ENCODE peak calls at places on chromosomes 16 and 17, in four cellular contexts. A is GM04504; N is HEK293T; W is activated CD8-positive, alpha-beta memory T cell treated with anti-CD3 and anti-CD28 coated beads for 4 hours. F is an unnamed sample.

GRCh38 chr17:40605301-40605700 is 40.0 kb upstream of the CCR7 start:
- DNase-seq in A (no peak), N (no peak), W (peak), F (no peak)

GRCh38 chr16:22358000-22358399 is 16.4 kb downstream of the CDR2 start:
- DNase-seq in A (no peak), N (no peak), W (no peak), F (no peak)

GRCh38 chr16:86761117-86761971 is 183.0 kb downstream of the FOXL1 start:
- DNase-seq in A (no peak), N (peak), W (no peak), F (peak)

GRCh38 chr17:44557653-44558285 is 485 bp downstream of the FZD2 start:
- DNase-seq in A (no peak), N (no peak), W (no peak), F (peak)

GRCh38 chr17:72120878-72121163 is at the start of gene SOX9:
- DNase-seq in A (peak), N (peak), W (no peak), F (peak)

GRCh38 chr17:79563237-79564013 is 47.4 kb downstream of the RBFOX3 start:
- DNase-seq in A (no peak), N (no peak), W (no peak), F (no peak)

GRCh38 chr16:54326266-54326662 is 39.7 kb upstream of the IRX3 start:
- DNase-seq in A (no peak), N (no peak), W (no peak), F (no peak)

GRCh38 chr16:53087101-53087500 is 32.3 kb downstream of the CHD9 start:
- DNase-seq in A (peak), N (no peak), W (no peak), F (no peak)

GRCh38 chr16:8370374-8371015 is 219.8 kb downstream of the TMEM114 start:
- DNase-seq in A (no peak), N (no peak), W (no peak), F (no peak)

GRCh38 chr16:27154573-27155521 is 48.5 kb upstream of the KDM8 start:
- DNase-seq in A (no peak), N (peak), W (peak), F (peak)

GRCh38 chr16:54862529-54862928 is 68.1 kb upstream of the IRX5 start:
- DNase-seq in A (no peak), N (no peak), W (no peak), F (no peak)

GRCh38 chr17:13698832-13699231 is 97.1 kb upstream of the HS3ST3A1 start:
- DNase-seq in A (no peak), N (no peak), W (no peak), F (no peak)

GRCh38 chr16:19384656-19385055 is 33.0 kb upstream of the TMC5 start:
- DNase-seq in A (no peak), N (no peak), W (no peak), F (no peak)

GRCh38 chr17:40312131-40312731 is 3.3 kb downstream of the RARA start:
- DNase-seq in A (no peak), N (no peak), W (no peak), F (peak)

GRCh38 chr16:77457046-77457445 is 22.2 kb upstream of the ADAMTS18 start:
- DNase-seq in A (no peak), N (no peak), W (no peak), F (no peak)

GRCh38 chr17:64662774-64663367 is 764 bp upstream of the SMURF2 start:
- DNase-seq in A (no peak), N (no peak), W (no peak), F (no peak)

GRCh38 chr16:86080982-86081381 is 182.0 kb downstream of the IRF8 start:
- DNase-seq in A (no peak), N (no peak), W (no peak), F (no peak)

GRCh38 chr17:2598166-2598565 is 4.7 kb downstream of the PAFAH1B1 start:
- DNase-seq in A (peak), N (no peak), W (no peak), F (no peak)

GRCh38 chr17:40070895-40071719 is 8.3 kb downstream of the THRA start:
- DNase-seq in A (no peak), N (no peak), W (no peak), F (no peak)

GRCh38 chr17:34730816-34731215 is 151.4 kb downstream of the TMEM132E start:
- DNase-seq in A (no peak), N (no peak), W (no peak), F (no peak)

GRCh38 chr16:12551946-12552345 is 251.7 kb downstream of the CPPED1 start:
- DNase-seq in A (no peak), N (no peak), W (no peak), F (no peak)

GRCh38 chr16:17360810-17361209 is 110.0 kb downstream of the XYLT1 start:
- DNase-seq in A (no peak), N (no peak), W (no peak), F (no peak)

GRCh38 chr16:28882476-28883180 is 4.3 kb downstream of the ATP2A1 start:
- DNase-seq in A (no peak), N (no peak), W (no peak), F (no peak)

GRCh38 chr16:46899443-46900143 is 15.4 kb downstream of the GPT2 start:
- DNase-seq in A (no peak), N (no peak), W (no peak), F (no peak)

GRCh38 chr17:78379134-78379497 is 667 bp downstream of the PGS1 start:
- DNase-seq in A (peak), N (no peak), W (no peak), F (no peak)

GRCh38 chr16:86118467-86119307 is 219.7 kb downstream of the IRF8 start:
- DNase-seq in A (no peak), N (no peak), W (no peak), F (no peak)

GRCh38 chr16:51813609-51814008 is 662.5 kb upstream of the SALL1 start:
- DNase-seq in A (no peak), N (no peak), W (no peak), F (no peak)

GRCh38 chr17:50681260-50682200 is 26.2 kb downstream of the ANKRD40 start:
- DNase-seq in A (peak), N (peak), W (no peak), F (peak)

GRCh38 chr17:42163113-42163512 is 8.3 kb upstream of the RAB5C start:
- DNase-seq in A (no peak), N (peak), W (no peak), F (peak)

GRCh38 chr16:74521691-74522090 is 85.2 kb downstream of the GLG1 start:
- DNase-seq in A (peak), N (no peak), W (no peak), F (peak)

F was measured in SK-N-SH.